ENCODE peak calls at places on chromosome 1, in eight cellular contexts. Y, D, K, O, Z, A, V and M are unnamed samples.

GRCh38 chr1:197399691-197400521 is 131.9 kb downstream of the CRB1 start:
- DNase-seq in Z (peak; percentile 35), V (no peak), O (peak; percentile 10), D (peak; percentile 35), Y (peak; percentile 50), A (no peak), K (peak; percentile 74), M (no peak)

GRCh38 chr1:16111771-16112557 is 38.5 kb upstream of the FAM131C start:
- DNase-seq in A (no peak), V (no peak), O (no peak), Z (no peak), D (no peak), Y (peak; percentile 94), K (no peak), M (no peak)

GRCh38 chr1:39899611-39900538 is 1.8 kb downstream of the MYCL start:
- DNase-seq in Y (no peak), V (no peak), A (no peak), K (no peak), O (no peak), Z (no peak), D (no peak), M (no peak)

GRCh38 chr1:10686404-10687040 is 109.9 kb downstream of the CASZ1 start:
- DNase-seq in O (no peak), A (no peak), V (no peak), Z (no peak), D (no peak), K (no peak), Y (no peak), M (no peak)

GRCh38 chr1:103111926-103112325 is 3.6 kb upstream of the COL11A1 start:
- DNase-seq in K (peak; percentile 25), V (no peak), Z (no peak), A (no peak), D (no peak), O (no peak), Y (peak; percentile 20), M (no peak)

GRCh38 chr1:192974701-192975100 is 84.5 kb downstream of the UCHL5 start:
- DNase-seq in K (peak; percentile 90), Z (no peak), D (no peak), O (no peak), V (no peak), Y (peak; percentile 45), A (no peak), M (no peak)

GRCh38 chr1:211606914-211607751 is 28.2 kb upstream of the SLC30A1 start:
- DNase-seq in Y (no peak), O (no peak), A (peak; percentile 14), Z (no peak), D (no peak), K (no peak), V (no peak), M (peak; percentile 23)

GRCh38 chr1:234431255-234431654 is 47.7 kb downstream of the TARBP1 start:
- DNase-seq in D (no peak), Y (no peak), Z (no peak), A (no peak), O (no peak), V (no peak), K (peak; percentile 55), M (no peak)

GRCh38 chr1:98121661-98122060 is 200.8 kb upstream of the DPYD start:
- DNase-seq in Y (peak; percentile 36), A (no peak), V (no peak), Z (no peak), D (no peak), K (no peak), O (no peak), M (no peak)

GRCh38 chr1:94871031-94871430 is 50.9 kb downstream of the SLC44A3 start:
- DNase-seq in O (no peak), D (peak; percentile 62), A (no peak), Y (peak; percentile 93), K (no peak), V (no peak), Z (no peak), M (no peak)

GRCh38 chr1:207619833-207620572 is 24.9 kb upstream of the CR1L start:
- DNase-seq in Y (peak; percentile 31), V (no peak), A (no peak), D (peak; percentile 21), K (peak; percentile 55), Z (peak; percentile 28), O (peak; percentile 12), M (no peak)

GRCh38 chr1:203327684-203328457 is 22.6 kb downstream of the BTG2 start:
- DNase-seq in K (peak; percentile 73), Z (peak; percentile 82), V (peak; percentile 47), A (peak; percentile 56), O (no peak), Y (peak; percentile 60), D (peak; percentile 86), M (peak; percentile 68)